ENCODE peak calls at places on chromosomes 2 and 18, in six cellular contexts. X is neural crest cell, N is fibroblast of pulmonary artery, M is HFFc6, Y is coronary artery, C is upper lobe of right lung. L is an unnamed sample.

GRCh38 chr2:192307530-192307929 is 112.8 kb upstream of the TMEFF2 start:
- DNase-seq in N (peak), C (no peak), X (no peak), Y (no peak), M (no peak), L (no peak)

GRCh38 chr2:73232471-73233153 is 427 bp downstream of the PRADC1 start:
- DNase-seq in N (no peak), Y (peak), C (no peak), X (no peak), M (no peak), L (no peak)

GRCh38 chr2:218284106-218284811 is 8.0 kb downstream of the TMBIM1 start:
- DNase-seq in X (no peak), Y (peak), C (no peak), N (peak), M (peak), L (no peak)

GRCh38 chr2:174442546-174443510 is 44.0 kb downstream of the GPR155 start:
- DNase-seq in M (peak), N (peak), C (no peak), X (no peak), Y (no peak), L (peak)

GRCh38 chr2:147356157-147356556 is 488.7 kb upstream of the ACVR2A start:
- DNase-seq in X (no peak), M (no peak), Y (no peak), N (no peak), C (no peak), L (no peak)

GRCh38 chr2:100197643-100198153 is 55.3 kb upstream of the AFF3 start:
- DNase-seq in Y (peak), N (peak), M (peak), C (peak), X (peak), L (peak)

GRCh38 chr2:101985101-101985792 is 6.5 kb upstream of the IL1R2 start:
- DNase-seq in M (no peak), N (no peak), C (no peak), X (no peak), Y (no peak), L (no peak)

GRCh38 chr2:36277146-36277808 is 78.3 kb upstream of the CRIM1 start:
- DNase-seq in X (no peak), Y (no peak), M (peak), C (no peak), N (peak), L (no peak)

GRCh38 chr2:119290859-119291587 is 67.4 kb downstream of the STEAP3 start:
- DNase-seq in Y (no peak), C (peak), N (peak), X (peak), M (peak), L (no peak)

GRCh38 chr18:22378672-22379282 is 38.9 kb downstream of the CTAGE1 start:
- DNase-seq in N (peak), Y (no peak), M (peak), X (peak), C (no peak), L (no peak)

GRCh38 chr2:126880262-126880800 is 18.4 kb upstream of the TEX51 start:
- DNase-seq in X (no peak), N (no peak), Y (peak), M (no peak), C (peak), L (no peak)

GRCh38 chr2:10378189-10378588 is 69.9 kb downstream of the ODC1 start:
- DNase-seq in X (no peak), M (no peak), N (no peak), Y (no peak), C (no peak), L (no peak)

GRCh38 chr2:224934542-224935188 is 107.6 kb downstream of the DOCK10 start:
- DNase-seq in N (peak), Y (no peak), C (no peak), M (no peak), X (no peak), L (no peak)

GRCh38 chr2:85926526-85926925 is 37.7 kb upstream of the ST3GAL5 start:
- DNase-seq in N (no peak), X (no peak), M (no peak), Y (no peak), C (no peak), L (no peak)

GRCh38 chr2:195642027-195642676 is 14.9 kb upstream of the SLC39A10 start:
- DNase-seq in M (no peak), Y (no peak), X (no peak), N (no peak), C (no peak), L (no peak)

GRCh38 chr2:71456617-71457016 is 3.3 kb downstream of the DYSF start:
- DNase-seq in X (no peak), Y (no peak), N (no peak), C (no peak), M (no peak), L (no peak)

GRCh38 chr2:71454221-71455010 is 1.1 kb downstream of the DYSF start:
- DNase-seq in C (no peak), Y (no peak), X (no peak), M (no peak), N (no peak), L (no peak)

GRCh38 chr2:71455741-71456569 is 2.6 kb downstream of the DYSF start:
- DNase-seq in Y (no peak), M (no peak), X (no peak), C (no peak), N (no peak), L (no peak)

GRCh38 chr2:71453404-71454220 is at the start of gene DYSF:
- DNase-seq in N (peak), C (peak), X (no peak), M (no peak), Y (no peak), L (no peak)

GRCh38 chr2:71455011-71455740 is 1.8 kb downstream of the DYSF start:
- DNase-seq in X (no peak), N (no peak), Y (no peak), C (no peak), M (no peak), L (no peak)
- TF ChIP-seq CTCF in X (no peak), N (no peak), Y (no peak), C (no peak), M (peak), L (no peak)

GRCh38 chr2:105125428-105125827 is 87.6 kb downstream of the MRPS9 start:
- DNase-seq in C (no peak), M (no peak), X (no peak), N (no peak), Y (no peak), L (no peak)
- TF ChIP-seq CTCF in C (no peak), M (no peak), X (no peak), N (no peak), Y (no peak), L (peak)

GRCh38 chr2:222038086-222038802 is 260.6 kb downstream of the PAX3 start:
- DNase-seq in Y (no peak), M (peak), C (no peak), N (peak), X (no peak), L (no peak)
- TF ChIP-seq CTCF in Y (no peak), M (peak), C (peak), N (peak), X (peak), L (peak)

DNA sequence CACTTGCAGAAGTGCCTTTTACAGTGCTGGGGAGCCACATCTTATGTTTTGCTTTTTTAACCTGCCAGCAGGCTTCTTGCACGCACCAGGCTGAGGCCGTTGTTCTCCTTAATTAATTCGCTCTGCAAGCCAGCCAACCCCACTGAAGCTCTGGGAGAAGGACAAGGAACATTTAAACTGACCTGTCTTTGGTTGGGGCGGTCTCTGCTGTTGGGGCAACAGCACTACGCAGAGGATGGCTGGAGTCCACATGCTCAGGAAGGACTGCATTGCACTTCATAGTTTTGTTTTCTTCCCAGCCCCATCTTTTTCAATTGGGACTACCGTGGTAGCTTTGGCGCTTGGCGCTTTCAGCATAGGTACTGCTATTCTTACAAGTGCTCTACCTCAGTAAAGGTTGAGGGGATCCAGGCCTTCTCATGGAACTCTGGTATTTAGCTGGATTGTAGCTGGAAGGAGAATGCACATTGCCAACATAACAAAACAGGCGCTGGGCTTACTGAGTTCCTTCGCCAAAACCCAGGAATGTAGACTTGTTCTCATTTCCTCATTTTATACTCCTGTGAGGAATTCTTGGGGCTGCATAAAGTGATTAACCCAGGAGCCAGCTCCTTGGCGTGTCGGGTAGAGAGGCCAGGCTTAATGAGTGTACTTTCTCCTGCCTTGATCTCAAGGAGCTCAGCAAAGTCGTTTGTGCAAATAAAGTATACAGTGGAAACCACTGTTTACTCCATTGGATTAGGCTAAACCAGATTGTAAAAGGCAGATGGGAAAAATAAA is 146.2 kb downstream of the PRKCE start:
- DNase-seq in X (no peak), N (no peak), Y (no peak), M (no peak), C (no peak), L (no peak)
- TF ChIP-seq CTCF in X (no peak), N (no peak), Y (no peak), M (no peak), C (no peak), L (no peak)

GRCh38 chr2:124323321-124323720 is 298.2 kb downstream of the CNTNAP5 start:
- DNase-seq in C (no peak), X (no peak), Y (no peak), N (peak), M (no peak), L (no peak)

GRCh38 chr2:124320072-124320471 is 295.0 kb downstream of the CNTNAP5 start:
- DNase-seq in M (no peak), N (no peak), C (no peak), X (no peak), Y (no peak), L (no peak)

GRCh38 chr2:124327293-124327692 is 302.2 kb downstream of the CNTNAP5 start:
- DNase-seq in C (no peak), X (no peak), N (no peak), Y (no peak), M (no peak), L (no peak)

GRCh38 chr2:124328397-124328796 is 303.3 kb downstream of the CNTNAP5 start:
- DNase-seq in N (no peak), Y (no peak), C (no peak), M (no peak), X (no peak), L (no peak)

DNA sequence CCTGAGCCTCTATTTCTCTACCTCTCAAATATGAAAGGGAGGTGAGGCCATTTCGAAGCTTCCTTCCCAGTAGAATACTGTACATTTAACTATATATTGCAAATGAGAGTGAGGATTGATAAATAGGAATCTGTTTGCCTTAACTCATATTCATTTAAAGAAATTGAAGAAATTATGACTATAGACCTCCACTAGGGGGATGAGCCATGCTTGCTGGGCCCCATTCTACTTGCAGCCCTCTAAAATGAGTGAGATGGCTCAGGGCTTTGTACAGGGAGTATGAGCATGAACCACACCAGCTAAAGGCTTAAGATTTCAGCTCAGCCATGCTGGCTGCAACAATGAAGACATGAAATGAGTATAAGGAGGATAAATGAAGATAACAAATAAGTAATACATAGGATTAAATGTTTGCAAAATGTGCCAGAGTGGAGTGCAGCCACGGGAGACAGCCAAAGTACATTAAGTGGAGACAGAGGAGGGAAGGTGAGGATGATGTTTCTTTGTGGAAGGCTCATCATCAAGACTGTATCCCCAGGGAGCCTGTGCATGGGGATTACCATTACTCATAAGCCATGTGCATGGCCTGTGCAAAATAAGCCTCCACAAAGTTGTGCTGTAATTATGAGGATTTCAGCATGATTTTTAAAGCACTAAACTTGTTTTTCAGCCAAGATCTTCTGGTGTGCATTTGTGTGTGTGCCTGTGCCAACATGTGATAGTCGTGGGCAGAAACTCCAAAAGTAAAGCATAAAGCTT is 300.8 kb downstream of the CNTNAP5 start:
- DNase-seq in N (peak), Y (no peak), X (no peak), C (no peak), M (no peak), L (no peak)
- TF ChIP-seq CTCF in N (peak), Y (no peak), X (peak), C (no peak), M (peak), L (peak)

GRCh38 chr2:42390401-42390969 is 29.5 kb upstream of the COX7A2L start:
- DNase-seq in M (no peak), X (no peak), Y (no peak), C (no peak), N (no peak), L (no peak)

GRCh38 chr2:42382144-42382543 is 21.1 kb upstream of the COX7A2L start:
- DNase-seq in C (no peak), Y (no peak), N (no peak), X (no peak), M (no peak), L (no peak)

GRCh38 chr2:42383855-42384530 is 23.0 kb upstream of the COX7A2L start:
- DNase-seq in Y (no peak), X (no peak), N (no peak), C (no peak), M (no peak), L (no peak)

GRCh38 chr2:42386684-42387083 is 25.7 kb upstream of the COX7A2L start:
- DNase-seq in C (no peak), M (no peak), Y (no peak), N (no peak), X (no peak), L (no peak)

GRCh38 chr2:42385225-42385624 is 24.2 kb upstream of the COX7A2L start:
- DNase-seq in Y (no peak), X (no peak), C (no peak), N (peak), M (peak), L (no peak)
- TF ChIP-seq CTCF in Y (no peak), X (no peak), C (no peak), N (peak), M (peak), L (peak)

GRCh38 chr2:199460101-199460671 is 2.4 kb upstream of the SATB2 start:
- DNase-seq in N (peak), M (peak), Y (no peak), C (no peak), X (no peak), L (no peak)

GRCh38 chr2:199458017-199458805 is 472 bp upstream of the SATB2 start:
- DNase-seq in Y (no peak), C (peak), X (peak), M (peak), N (peak), L (no peak)

GRCh38 chr2:199459286-199460100 is 1.8 kb upstream of the SATB2 start:
- DNase-seq in N (peak), Y (peak), M (peak), C (peak), X (peak), L (peak)

GRCh38 chr2:199457147-199458016 is at the start of gene SATB2:
- DNase-seq in M (peak), X (peak), N (peak), Y (no peak), C (peak), L (no peak)

DNA sequence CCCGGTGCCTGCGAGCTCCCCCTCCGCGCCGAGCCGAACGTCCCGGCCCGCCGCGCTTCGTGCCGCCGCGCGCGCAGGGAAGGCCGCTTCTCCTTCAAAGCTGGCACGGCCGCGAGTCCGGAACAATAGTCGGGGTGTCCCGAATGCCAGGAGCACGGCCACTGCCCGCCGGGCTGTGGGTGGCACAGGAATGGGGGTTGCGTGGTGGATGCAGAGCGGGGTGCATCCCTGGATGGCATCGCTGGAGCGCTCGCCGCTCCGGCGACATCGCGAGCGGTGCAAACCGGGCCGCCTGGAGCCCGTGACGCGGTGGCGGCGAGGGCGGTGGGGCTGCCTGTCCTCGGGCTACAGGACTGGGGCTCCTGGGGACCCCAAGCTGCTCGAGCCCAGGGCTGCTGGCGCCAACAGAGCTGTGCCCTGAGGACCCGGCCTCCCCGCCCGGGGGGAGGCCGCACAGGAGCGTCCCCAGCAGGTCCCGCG is 1.1 kb upstream of the SATB2 start:
- DNase-seq in X (peak), M (no peak), C (no peak), N (peak), Y (peak), L (no peak)
- TF ChIP-seq CTCF in X (no peak), M (no peak), C (no peak), N (no peak), Y (no peak), L (no peak)

DNA sequence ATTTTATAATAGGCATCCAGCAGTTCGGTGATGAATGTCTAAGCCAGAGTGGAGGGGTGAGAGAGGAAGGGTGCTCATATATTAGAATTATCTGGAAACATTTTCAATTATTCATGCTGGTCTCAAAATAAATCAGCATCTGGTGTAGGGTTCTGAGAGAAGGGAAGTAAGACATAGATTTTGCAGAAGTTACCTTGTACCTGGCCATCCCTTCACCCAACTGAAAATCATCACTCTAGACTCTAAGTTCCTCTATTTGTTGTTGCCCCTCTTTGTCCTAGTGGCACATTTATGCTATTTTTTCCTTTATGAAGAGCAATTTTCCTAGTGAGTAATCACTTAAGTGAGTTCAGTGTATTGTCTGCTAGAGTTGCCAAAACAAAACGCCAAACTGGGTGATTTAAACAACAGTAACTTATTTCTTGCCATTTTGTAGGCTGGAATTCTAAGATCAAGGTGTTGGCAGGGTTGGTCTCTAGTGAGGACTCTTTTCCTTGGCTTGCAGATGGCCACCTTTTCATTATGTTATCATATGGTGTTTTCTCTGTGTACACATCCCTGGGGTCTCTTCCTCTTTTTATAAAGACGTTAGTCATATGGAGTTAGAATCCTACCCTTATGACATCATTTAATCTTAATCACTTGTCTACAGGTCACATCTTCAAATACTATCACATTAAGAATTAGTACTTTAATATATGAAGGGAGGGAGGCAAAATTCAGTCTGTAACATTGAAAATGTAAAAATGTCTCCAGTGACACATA is 129.9 kb upstream of the KLHL14 start:
- DNase-seq in Y (no peak), C (no peak), X (no peak), M (no peak), N (no peak), L (no peak)
- TF ChIP-seq CTCF in Y (no peak), C (no peak), X (no peak), M (no peak), N (no peak), L (no peak)

L was measured in BJ.